ENCODE peak calls at places on chromosomes 2 and 18, in seven cellular contexts. L is activated T-cell treated with anti-CD3 and anti-CD28 coated beads, Interleukin-2, amount 50 U/mL, for 24 hours; Z is NCI-H510A treated with DMSO at 0.1 percent for 48 hours; D is mammary epithelial cell; V is effector memory CD8-positive, alpha-beta T cell; B is T-helper 1 cell; U is lower leg skin. I is an unnamed sample.

GRCh38 chr2:64750001-64750816 is 96.5 kb upstream of the SERTAD2 start:
- DNase-seq in Z (no peak), B (peak), U (peak), D (peak), L (peak), V (no peak), I (peak)

GRCh38 chr2:172480301-172481218 is 53.2 kb downstream of the ITGA6 start:
- DNase-seq in U (no peak), V (no peak), Z (no peak), L (no peak), D (no peak), B (no peak), I (no peak)

GRCh38 chr2:1282552-1282951 is 130.7 kb upstream of the TPO start:
- DNase-seq in Z (no peak), D (no peak), L (no peak), U (no peak), B (no peak), V (no peak), I (no peak)

GRCh38 chr2:216348909-216349308 is 23.4 kb downstream of the MARCHF4 start:
- DNase-seq in Z (no peak), U (no peak), L (no peak), D (peak), B (no peak), V (no peak), I (no peak)

GRCh38 chr2:221529943-221530652 is 42.0 kb downstream of the EPHA4 start:
- DNase-seq in D (peak), B (no peak), U (no peak), Z (peak), V (no peak), L (no peak), I (no peak)

GRCh38 chr18:33495278-33495677 is 54.8 kb upstream of the CCDC178 start:
- DNase-seq in D (peak), Z (peak), B (no peak), V (no peak), L (no peak), U (no peak), I (no peak)

GRCh38 chr2:183219853-183220252 is 95.6 kb downstream of the NUP35 start:
- DNase-seq in D (no peak), V (no peak), L (no peak), B (no peak), U (no peak), Z (no peak), I (no peak)

GRCh38 chr2:207230261-207231105 is 64.7 kb upstream of the KLF7 start:
- DNase-seq in D (no peak), V (no peak), B (no peak), U (no peak), Z (peak), L (no peak), I (no peak)

GRCh38 chr2:137813176-137813575 is 151.1 kb upstream of the HNMT start:
- DNase-seq in U (no peak), V (no peak), D (no peak), B (no peak), L (no peak), Z (no peak), I (no peak)

GRCh38 chr18:66872277-66872676 is 268.4 kb upstream of the CDH19 start:
- DNase-seq in Z (peak), L (no peak), U (no peak), D (peak), V (no peak), B (no peak), I (no peak)

GRCh38 chr2:154067124-154067523 is 195.4 kb downstream of the GALNT13 start:
- DNase-seq in V (no peak), D (no peak), B (no peak), L (no peak), U (no peak), Z (no peak), I (no peak)

GRCh38 chr2:101406867-101407266 is 19.6 kb upstream of the CREG2 start:
- DNase-seq in B (no peak), V (no peak), L (no peak), U (no peak), D (no peak), Z (no peak), I (no peak)

GRCh38 chr18:10834128-10834815 is 308.4 kb downstream of the NAPG start:
- DNase-seq in Z (no peak), B (no peak), D (no peak), L (no peak), V (no peak), U (no peak), I (no peak)

GRCh38 chr2:122927710-122928249 is 1097.3 kb upstream of the CNTNAP5 start:
- DNase-seq in U (no peak), L (no peak), Z (no peak), D (no peak), V (no peak), B (no peak), I (no peak)